ENCODE peak calls at places on chromosomes 12 and 14, in four cellular contexts. Y, S, W and M are unnamed samples.

GRCh38 chr12:110111476-110112334 is 12.5 kb upstream of the IFT81 start:
- DNase-seq in Y (peak), W (no peak), S (no peak), M (no peak)

GRCh38 chr12:79360269-79360668 is 330.5 kb downstream of the PAWR start:
- DNase-seq in Y (no peak), W (no peak), S (peak), M (no peak)

GRCh38 chr12:84455598-84455997 is 457.0 kb downstream of the SLC6A15 start:
- DNase-seq in Y (no peak), W (no peak), S (peak), M (no peak)

GRCh38 chr14:93674343-93674742 is 113.9 kb downstream of the PRIMA1 start:
- DNase-seq in Y (no peak), S (no peak), W (no peak), M (no peak)

GRCh38 chr14:104972301-104973211 is 5.6 kb downstream of the AHNAK2 start:
- DNase-seq in Y (no peak), W (no peak), S (no peak), M (peak)

GRCh38 chr12:15546102-15546701 is 223.9 kb downstream of the PTPRO start:
- DNase-seq in W (no peak), S (no peak), Y (no peak), M (no peak)

GRCh38 chr12:93819048-93819491 is 141.9 kb downstream of the CRADD start:
- DNase-seq in Y (no peak), S (no peak), W (no peak), M (no peak)

GRCh38 chr12:52209321-52209720 is 17.5 kb upstream of the KRT80 start:
- DNase-seq in S (no peak), W (no peak), Y (no peak), M (no peak)

GRCh38 chr12:5840900-5841299 is 104.2 kb downstream of the ANO2 start:
- DNase-seq in W (no peak), S (no peak), Y (no peak), M (no peak)

GRCh38 chr14:32967421-32967820 is 28.7 kb downstream of the NPAS3 start:
- DNase-seq in W (no peak), S (no peak), Y (no peak), M (no peak)

GRCh38 chr12:121005346-121005815 is 10.9 kb downstream of the C12orf43 start:
- DNase-seq in W (peak), S (peak), Y (peak), M (peak)
- TF ChIP-seq ELF1 in W (no peak), S (no peak), Y (no peak), M (no peak)

GRCh38 chr12:50952510-50952909 is at the start of gene HIGD1C:
- DNase-seq in W (no peak), S (no peak), Y (no peak), M (no peak)
- TF ChIP-seq ELF1 in W (no peak), S (no peak), Y (no peak), M (no peak)

DNA sequence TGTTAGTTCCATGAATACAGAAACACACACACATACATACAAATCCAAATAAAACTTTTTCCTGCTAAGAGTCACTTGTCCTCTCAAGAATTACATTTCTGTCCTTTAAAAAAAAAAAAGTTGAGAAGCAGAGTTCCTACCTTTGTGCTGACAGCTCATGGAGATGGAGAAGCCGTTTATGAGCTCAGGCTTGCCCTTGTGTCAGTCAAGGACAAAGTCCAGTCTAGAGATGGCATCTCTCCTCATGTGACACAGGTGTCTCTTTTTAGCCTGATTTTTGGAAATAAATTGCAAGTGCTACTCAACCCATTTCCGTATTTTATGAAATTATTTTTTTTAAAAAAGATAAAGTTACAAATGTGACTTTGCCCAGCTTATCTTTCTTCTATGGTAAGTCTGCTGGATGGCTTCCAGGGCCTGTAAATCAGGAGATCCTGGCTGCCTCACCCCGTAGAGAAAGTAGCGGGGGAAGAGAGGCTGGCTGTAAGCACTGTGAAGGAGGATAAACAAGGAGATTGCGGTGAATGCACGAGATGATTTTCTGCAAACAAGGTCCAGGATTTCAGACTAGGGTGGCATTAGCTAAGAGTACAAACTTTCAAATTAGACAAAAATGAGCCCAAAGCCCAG is 169.7 kb downstream of the MYRFL start:
- DNase-seq in W (no peak), S (peak), Y (no peak), M (no peak)
- TF ChIP-seq ELF1 in W (no peak), S (no peak), Y (no peak), M (no peak)

GRCh38 chr12:124422142-124422569 is 127.3 kb downstream of the RFLNA start:
- DNase-seq in S (no peak), W (peak), Y (no peak), M (no peak)
- TF ChIP-seq ELF1 in S (no peak), W (no peak), Y (no peak), M (no peak)

GRCh38 chr12:72241552-72241951 is 30.6 kb upstream of the TRHDE start:
- DNase-seq in S (no peak), W (no peak), Y (no peak), M (no peak)

DNA sequence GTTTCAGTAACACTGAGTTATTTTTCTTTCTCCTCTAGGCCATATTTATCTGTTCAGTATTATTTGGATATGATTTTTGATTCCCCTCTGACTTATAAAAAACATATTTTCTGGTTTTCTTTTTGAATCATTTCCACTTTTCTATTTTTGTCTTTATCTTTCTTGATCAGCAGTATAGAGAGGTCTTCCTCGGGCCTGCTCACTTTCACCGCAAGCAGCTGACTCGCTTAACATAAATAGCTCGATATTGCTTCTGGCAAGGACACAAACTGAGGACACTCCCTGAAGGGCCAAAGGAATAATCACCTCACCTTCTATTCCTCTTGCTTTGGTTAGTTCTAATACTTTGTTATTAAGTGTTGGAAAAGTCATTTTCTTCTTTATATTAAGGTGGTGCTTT is 25.8 kb upstream of the TRHDE start:
- DNase-seq in Y (no peak), W (no peak), S (no peak), M (no peak)
- TF ChIP-seq ELF1 in Y (no peak), W (no peak), S (no peak), M (no peak)

DNA sequence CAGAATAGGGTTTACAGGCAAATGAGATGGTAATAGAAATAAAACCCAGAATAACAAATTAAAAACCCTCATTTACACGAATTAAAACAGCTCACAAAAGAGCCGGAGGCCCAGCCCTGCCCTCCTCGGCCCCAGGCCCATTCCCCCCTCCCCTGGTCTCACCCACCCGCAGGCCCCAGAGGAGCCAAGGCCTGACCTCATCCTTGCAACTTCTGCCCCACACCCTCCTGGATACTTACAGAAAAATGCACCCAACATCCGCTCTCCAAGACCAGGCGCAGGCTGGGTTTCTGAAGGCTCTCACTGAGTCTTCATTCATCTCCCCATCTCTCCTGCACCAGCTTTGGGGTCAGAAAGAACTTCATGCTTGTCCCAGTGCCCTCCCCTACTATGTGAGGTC is 16.2 kb upstream of the VSX2 start:
- DNase-seq in S (no peak), Y (no peak), W (no peak), M (no peak)
- TF ChIP-seq ELF1 in S (no peak), Y (no peak), W (no peak), M (no peak)